ENCODE peak calls at places on chromosomes 2 and 18, in four cellular contexts. G, K, Y and I are unnamed samples. For H3K4me1, the result is how much of the 10 kb centered on the place peaks cover.

GRCh38 chr2:32993140-32993539 is 46.4 kb downstream of the LTBP1 start:
- DNase-seq in G (no peak), K (no peak), Y (no peak), I (no peak)

GRCh38 chr2:73238976-73239375 is 4.9 kb downstream of the CCT7 start:
- DNase-seq in G (no peak), K (no peak), Y (no peak), I (no peak)

GRCh38 chr18:47075098-47075883 is 39.9 kb upstream of the ELOA2 start:
- DNase-seq in G (no peak), K (no peak), Y (no peak), I (peak)

GRCh38 chr2:4358855-4359254 is 655.5 kb downstream of the DCDC2C start:
- DNase-seq in G (no peak), K (no peak), Y (no peak), I (no peak)

GRCh38 chr2:223054193-223054781 is 2.3 kb downstream of the KCNE4 start:
- DNase-seq in G (no peak), K (no peak), Y (no peak), I (no peak)

GRCh38 chr2:52881606-52882005 is 886.0 kb upstream of the CHAC2 start:
- DNase-seq in G (no peak), K (no peak), Y (no peak), I (no peak)

GRCh38 chr2:152598975-152599724 is 118.1 kb downstream of the PRPF40A start:
- DNase-seq in G (no peak), K (no peak), Y (no peak), I (no peak)

GRCh38 chr18:55144226-55144625 is 185.0 kb upstream of the CCDC68 start:
- DNase-seq in G (no peak), K (no peak), Y (no peak), I (no peak)

GRCh38 chr2:218852911-218853667 is 6.5 kb upstream of the WNT6 start:
- DNase-seq in G (peak), K (peak), Y (no peak), I (peak)

GRCh38 chr2:173596226-173596625 is 241.6 kb downstream of the CDCA7 start:
- DNase-seq in G (no peak), K (no peak), Y (no peak), I (no peak)

GRCh38 chr2:207135801-207136457 is 29.8 kb downstream of the KLF7 start:
- DNase-seq in G (no peak), K (no peak), Y (no peak), I (no peak)

GRCh38 chr2:16201876-16202642 is 261.7 kb downstream of the MYCN start:
- DNase-seq in G (no peak), K (no peak), Y (no peak), I (no peak)

GRCh38 chr2:238167761-238168160 is 9.0 kb downstream of the ERFE start:
- DNase-seq in G (no peak), K (no peak), Y (no peak), I (no peak)

GRCh38 chr2:146489386-146489785 is 1355.4 kb upstream of the ACVR2A start:
- DNase-seq in G (no peak), K (no peak), Y (no peak), I (no peak)

GRCh38 chr18:51337406-51337805 is 139.9 kb upstream of the MEX3C start:
- DNase-seq in G (no peak), K (no peak), Y (no peak), I (no peak)

GRCh38 chr18:3216987-3217386 is 2.8 kb downstream of the MYOM1 start:
- DNase-seq in G (no peak), K (no peak), Y (no peak), I (no peak)

GRCh38 chr18:34222396-34223163 is 2.1 kb downstream of the NOL4 start:
- DNase-seq in G (peak), K (no peak), Y (no peak), I (no peak)

GRCh38 chr2:207860685-207861084 is 91.0 kb upstream of the FZD5 start:
- DNase-seq in G (no peak), K (no peak), Y (no peak), I (no peak)

GRCh38 chr2:215812966-215813365 is 200.4 kb downstream of the MREG start:
- DNase-seq in G (no peak), K (no peak), Y (no peak), I (no peak)

GRCh38 chr2:118607663-118608062 is 239.8 kb downstream of the EN1 start:
- DNase-seq in G (no peak), K (no peak), Y (no peak), I (no peak)

GRCh38 chr18:38587571-38587970 is 1022.0 kb upstream of the CELF4 start:
- DNase-seq in G (no peak), K (no peak), Y (no peak), I (no peak)

GRCh38 chr2:241584446-241584845 is 25.9 kb downstream of the BOK start:
- DNase-seq in G (no peak), K (no peak), Y (no peak), I (peak)

GRCh38 chr18:33605250-33605649 is 27.2 kb downstream of the ASXL3 start:
- DNase-seq in G (no peak), K (no peak), Y (no peak), I (no peak)

GRCh38 chr2:215941726-215942125 is 71.6 kb downstream of the MREG start:
- DNase-seq in G (peak), K (no peak), Y (no peak), I (no peak)

GRCh38 chr2:208698114-208698513 is 291.5 kb downstream of the PTH2R start:
- DNase-seq in G (no peak), K (no peak), Y (no peak), I (peak)

GRCh38 chr2:23069935-23070334 is 315.0 kb upstream of the KLHL29 start:
- DNase-seq in G (no peak), K (no peak), Y (no peak), I (no peak)

GRCh38 chr2:203706403-203706802 is at the start of gene CD28:
- DNase-seq in G (no peak), K (no peak), Y (peak), I (no peak)
- TF ChIP-seq SUZ12 in G (no peak), K (no peak), Y (no peak), I (no peak)

DNA sequence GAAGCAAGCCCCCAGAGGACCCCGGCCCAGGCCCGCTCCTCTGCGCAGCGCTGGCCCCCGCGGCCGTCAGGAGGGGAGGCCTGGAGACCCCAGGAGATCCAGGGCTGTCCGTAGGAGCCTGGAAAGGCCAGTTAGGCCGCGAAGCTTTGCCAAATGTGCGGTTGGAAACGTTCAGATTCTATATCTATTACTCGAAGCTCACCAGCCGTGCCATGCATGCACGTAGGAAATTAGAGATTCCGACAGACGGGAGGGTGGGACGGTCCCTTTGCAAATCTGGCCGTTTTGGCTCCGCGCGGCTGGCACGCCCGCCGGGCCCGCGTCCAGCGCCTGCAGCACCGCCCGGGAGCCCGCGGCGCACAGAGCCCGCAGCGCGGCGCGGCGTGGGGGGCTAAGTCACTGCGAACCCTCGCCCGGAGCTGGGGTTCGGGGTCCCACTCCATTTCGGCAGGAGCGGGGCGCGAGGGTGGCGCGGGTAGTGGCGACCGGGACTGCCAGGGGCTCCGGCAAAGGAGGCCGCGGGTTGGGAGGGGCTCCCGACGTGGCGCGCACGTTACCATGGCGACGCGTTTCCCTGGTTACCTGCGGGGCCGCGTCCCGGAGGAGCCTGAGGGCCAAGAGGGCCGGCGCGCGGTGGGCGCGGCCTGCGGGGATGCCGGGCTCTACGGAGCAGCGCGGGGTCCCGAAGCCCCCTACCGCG is 488.6 kb upstream of the SMIM21 start:
- DNase-seq in G (peak), K (no peak), Y (no peak), I (peak)
- H3K9ac ChIP-seq in G (peak), K (no peak), Y (no peak), I (peak)

GRCh38 chr2:236215761-236216333 is 47.7 kb upstream of the GBX2 start:
- DNase-seq in G (no peak), K (no peak), Y (no peak), I (no peak)
- H3K4me1 ChIP-seq in G (under half), K (under half), Y (under half), I (under half)

GRCh38 chr18:78543201-78543725 is 436.4 kb upstream of the SALL3 start:
- DNase-seq in G (peak), K (no peak), Y (no peak), I (no peak)

GRCh38 chr18:78542204-78542603 is 437.4 kb upstream of the SALL3 start:
- DNase-seq in G (peak), K (no peak), Y (no peak), I (no peak)

GRCh38 chr18:78540636-78541400 is 438.8 kb upstream of the SALL3 start:
- DNase-seq in G (peak), K (no peak), Y (no peak), I (no peak)

DNA sequence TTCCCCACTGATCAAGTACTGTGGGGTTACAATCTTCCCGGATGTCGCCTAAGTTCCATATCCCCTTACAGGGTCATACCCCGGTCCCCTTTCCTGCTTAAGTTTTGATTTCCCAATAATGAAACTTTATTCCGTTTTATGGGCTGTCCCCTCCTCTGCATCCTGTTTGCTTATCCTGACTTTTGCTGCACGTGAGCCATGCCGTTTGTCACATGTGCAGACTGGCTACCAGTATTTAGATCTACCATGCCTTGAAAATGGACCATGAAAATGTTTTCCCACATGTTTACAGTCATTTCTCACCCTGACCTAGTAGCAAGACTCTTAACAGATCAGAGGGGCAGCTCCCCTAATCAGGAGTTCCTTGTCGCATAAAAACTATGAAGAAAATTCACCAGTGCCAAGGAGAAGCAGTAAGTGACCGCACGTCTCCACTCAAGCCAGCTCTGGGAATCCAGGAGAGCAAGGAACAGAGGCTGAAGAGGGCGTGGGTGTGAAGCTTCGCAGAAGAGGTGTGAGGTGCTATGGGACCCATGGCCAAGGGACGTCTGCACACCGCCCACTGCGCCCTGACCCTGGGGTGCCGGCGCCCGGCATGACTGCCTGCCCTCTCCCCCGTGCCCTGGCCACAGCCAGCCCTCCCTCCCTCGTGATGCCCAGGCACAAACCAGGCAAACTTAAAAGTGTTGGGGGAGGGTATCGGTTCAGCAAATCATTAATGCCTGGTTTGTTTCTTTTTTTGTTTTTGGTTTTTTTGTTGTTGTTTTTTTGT is 440.8 kb upstream of the SALL3 start:
- DNase-seq in G (peak), K (no peak), Y (no peak), I (no peak)
- TF ChIP-seq SUZ12 in G (no peak), K (no peak), Y (no peak), I (no peak)

GRCh38 chr18:13455960-13456471 is 237.5 kb downstream of the LDLRAD4 start:
- DNase-seq in G (no peak), K (no peak), Y (peak), I (no peak)
- H3K9ac ChIP-seq in G (no peak), K (no peak), Y (no peak), I (no peak)

DNA sequence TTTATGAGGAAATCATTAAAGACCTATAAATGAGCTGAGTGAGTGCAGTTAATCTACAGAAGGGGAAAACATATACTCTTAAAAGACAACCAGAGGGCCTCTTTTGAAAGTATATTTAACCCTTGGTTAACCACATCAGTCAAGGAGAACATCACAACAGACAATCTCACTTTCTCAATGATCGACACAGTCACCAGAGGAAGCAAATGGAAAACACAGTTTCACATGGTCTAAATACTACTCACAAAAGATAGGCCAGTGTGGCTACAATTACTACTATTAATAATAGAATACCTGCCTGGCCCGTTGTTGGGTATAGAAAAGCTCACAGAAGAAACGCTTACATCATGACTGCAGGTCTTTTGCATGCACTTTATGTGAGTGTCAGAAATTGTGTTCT is 426.2 kb downstream of the NCKAP5 start:
- DNase-seq in G (no peak), K (no peak), Y (no peak), I (no peak)
- H3K4me1 ChIP-seq in G (under half), K (under half), Y (under half), I (under half)

GRCh38 chr2:88737385-88737784 is 45.9 kb downstream of the RPIA start:
- DNase-seq in G (no peak), K (no peak), Y (no peak), I (no peak)
- TF ChIP-seq SUZ12 in G (no peak), K (no peak), Y (no peak), I (no peak)

GRCh38 chr18:13268746-13269285 is 50.3 kb downstream of the LDLRAD4 start:
- DNase-seq in G (no peak), K (no peak), Y (no peak), I (no peak)

GRCh38 chr18:13266208-13267100 is 47.9 kb downstream of the LDLRAD4 start:
- DNase-seq in G (no peak), K (no peak), Y (no peak), I (no peak)

GRCh38 chr18:13269599-13270011 is 51.0 kb downstream of the LDLRAD4 start:
- DNase-seq in G (no peak), K (no peak), Y (no peak), I (no peak)

GRCh38 chr18:13267517-13267916 is 49.0 kb downstream of the LDLRAD4 start:
- DNase-seq in G (no peak), K (no peak), Y (no peak), I (no peak)

DNA sequence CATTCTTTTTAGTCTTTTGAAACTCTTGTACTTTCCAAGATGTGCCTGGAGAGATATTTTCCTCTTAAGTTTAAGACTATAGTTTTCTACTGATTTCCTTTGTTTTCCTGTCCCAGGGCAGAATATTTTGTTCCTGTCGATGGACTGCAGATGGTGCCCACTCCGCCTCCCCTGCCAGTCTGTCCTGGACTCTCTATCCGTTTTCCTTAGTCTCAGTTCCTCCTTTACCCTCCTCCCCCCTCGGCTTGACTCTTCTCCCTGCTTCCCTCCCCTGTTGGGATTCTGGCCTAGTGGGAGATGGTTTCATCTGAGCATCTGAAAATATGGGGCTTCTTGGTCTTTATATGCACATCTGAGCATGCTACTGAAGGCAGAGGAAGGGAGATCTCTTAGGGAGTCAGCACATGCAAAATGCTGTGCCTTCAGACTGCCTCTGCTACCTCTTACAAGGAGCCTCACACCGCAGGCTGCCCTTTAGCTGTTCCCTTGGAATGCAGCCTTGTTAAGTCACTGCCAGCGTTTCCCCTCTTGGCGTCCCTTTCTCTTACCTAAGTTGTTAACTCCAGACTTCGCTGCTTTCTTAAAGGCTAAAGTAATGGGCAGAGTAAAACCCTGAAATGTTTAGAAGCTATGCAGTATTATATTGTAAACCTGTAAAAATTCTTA is 49.6 kb downstream of the LDLRAD4 start:
- DNase-seq in G (no peak), K (no peak), Y (no peak), I (peak)
- H3K9ac ChIP-seq in G (no peak), K (no peak), Y (no peak), I (peak)